ENCODE peak calls at places on chromosomes 1 and 21, in seven cellular contexts. N, L, F, D, Z, X and G are unnamed samples. For H3K4me1, the result is how much of the 10 kb centered on the place peaks cover.

GRCh38 chr21:45788198-45788597 is 144.7 kb downstream of the PCBP3 start:
- DNase-seq in N (no peak), L (no peak), F (no peak), D (no peak), Z (no peak), X (no peak), G (no peak)

GRCh38 chr1:33762099-33762830 is 101.6 kb upstream of the HMGB4 start:
- DNase-seq in N (no peak), L (no peak), F (no peak), D (no peak), Z (no peak), X (no peak), G (no peak)

GRCh38 chr1:93828437-93828756 is 50.6 kb downstream of the DNTTIP2 start:
- DNase-seq in N (no peak), L (no peak), F (no peak), D (no peak), Z (no peak), X (no peak), G (peak)

GRCh38 chr1:165910764-165911421 is 83.5 kb downstream of the UCK2 start:
- DNase-seq in N (no peak), L (peak), F (peak), D (no peak), Z (peak), X (peak), G (peak)

GRCh38 chr1:8477199-8477982 is 159.5 kb downstream of the SLC45A1 start:
- DNase-seq in N (no peak), L (no peak), F (no peak), D (no peak), Z (no peak), X (no peak), G (no peak)

GRCh38 chr1:167430134-167430848 is 88.0 kb downstream of the CD247 start:
- DNase-seq in N (peak), L (no peak), F (no peak), D (no peak), Z (no peak), X (no peak), G (no peak)

GRCh38 chr1:65279092-65279448 is 30.3 kb upstream of the DNAJC6 start:
- DNase-seq in N (no peak), L (no peak), F (no peak), D (peak), Z (peak), X (no peak), G (no peak)

GRCh38 chr1:177305040-177306018 is 134.6 kb downstream of the BRINP2 start:
- DNase-seq in N (no peak), L (no peak), F (no peak), D (no peak), Z (no peak), X (no peak), G (no peak)

GRCh38 chr1:31627930-31628421 is 10.5 kb downstream of the HCRTR1 start:
- DNase-seq in N (no peak), L (peak), F (no peak), D (peak), Z (peak), X (peak), G (no peak)

GRCh38 chr1:107617456-107617855 is 347.5 kb downstream of the VAV3 start:
- DNase-seq in N (no peak), L (no peak), F (no peak), D (no peak), Z (no peak), X (no peak), G (no peak)

GRCh38 chr1:156104065-156104810 is 10.3 kb upstream of the LMNA start:
- DNase-seq in N (no peak), L (peak), F (peak), D (peak), Z (peak), X (peak), G (no peak)

GRCh38 chr21:43373387-43374227 is 53.3 kb downstream of the SIK1 start:
- DNase-seq in N (no peak), L (no peak), F (no peak), D (no peak), Z (peak), X (no peak), G (no peak)

GRCh38 chr1:45101947-45102346 is 89.9 kb downstream of the UROD start:
- DNase-seq in N (no peak), L (no peak), F (no peak), D (no peak), Z (no peak), X (no peak), G (no peak)

GRCh38 chr1:2166254-2166653 is 28.3 kb downstream of the FAAP20 start:
- DNase-seq in N (no peak), L (no peak), F (no peak), D (no peak), Z (no peak), X (no peak), G (no peak)

GRCh38 chr1:225814381-225814780 is 4.5 kb downstream of the EPHX1 start:
- DNase-seq in N (no peak), L (no peak), F (no peak), D (no peak), Z (peak), X (no peak), G (no peak)
- H3K4me1 ChIP-seq in N (under half), L (half or more), F (under half), D (under half), Z (half or more), X (half or more), G (under half)

GRCh38 chr1:220879509-220880366 is 495 bp downstream of the HLX start:
- DNase-seq in N (no peak), L (peak), F (peak), D (peak), Z (peak), X (peak), G (no peak)
- H3K4me1 ChIP-seq in N (under half), L (half or more), F (under half), D (under half), Z (under half), X (half or more), G (under half)

GRCh38 chr1:20465187-20465586 is 20.8 kb downstream of the CAMK2N1 start:
- DNase-seq in N (no peak), L (no peak), F (no peak), D (no peak), Z (no peak), X (no peak), G (no peak)
- H3K4me1 ChIP-seq in N (under half), L (under half), F (under half), D (under half), Z (under half), X (under half), G (under half)

DNA sequence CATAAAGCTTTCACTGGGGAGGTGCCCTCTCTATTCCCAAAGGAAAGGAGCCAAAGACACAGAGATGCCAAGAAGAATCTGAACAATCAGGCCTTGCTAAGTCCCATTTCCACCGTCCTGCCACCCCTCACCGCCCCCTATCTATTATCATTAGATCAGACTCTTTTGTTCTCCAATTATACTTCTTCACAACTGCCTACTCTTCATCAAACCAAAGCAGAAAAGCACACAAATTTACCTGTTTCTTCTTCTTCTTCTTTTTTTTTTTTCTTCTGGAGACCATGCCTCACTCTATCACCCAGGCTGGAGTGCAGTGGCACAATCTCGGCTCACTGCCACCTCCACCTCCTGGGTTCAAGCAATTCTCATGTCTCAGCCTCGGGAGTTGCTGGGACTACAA is 43.1 kb upstream of the ARHGEF10L start:
- DNase-seq in N (no peak), L (no peak), F (no peak), D (no peak), Z (no peak), X (no peak), G (no peak)
- H3K4me1 ChIP-seq in N (under half), L (under half), F (under half), D (under half), Z (under half), X (under half), G (under half)

GRCh38 chr1:66353207-66353606 is 180.7 kb upstream of the SGIP1 start:
- DNase-seq in N (no peak), L (no peak), F (no peak), D (no peak), Z (no peak), X (no peak), G (no peak)
- H3K4me1 ChIP-seq in N (under half), L (half or more), F (under half), D (under half), Z (half or more), X (half or more), G (under half)

GRCh38 chr1:234588402-234588801 is 21.6 kb downstream of the IRF2BP2 start:
- DNase-seq in N (no peak), L (no peak), F (no peak), D (no peak), Z (no peak), X (no peak), G (no peak)
- H3K4me1 ChIP-seq in N (under half), L (half or more), F (under half), D (under half), Z (under half), X (under half), G (under half)